ENCODE peak calls at places on chromosomes 5 and 9, in four cellular contexts. One of them, this sample, is unnamed.

GRCh38 chr5:39639618-39640078 is 214.9 kb upstream of the DAB2 start:
- DNase-seq in NAMALWA: no peak
- DNase-seq in BJ: no peak
- DNase-seq in GM23248: peak; percentile 31
- DNase-seq in this sample: no peak

GRCh38 chr5:81819556-81820314 is 68.8 kb upstream of the SSBP2 start:
- DNase-seq in BJ: no peak
- DNase-seq in GM23248: peak; percentile 23
- DNase-seq in NAMALWA: no peak
- DNase-seq in this sample: no peak

GRCh38 chr5:151202381-151203139 is 21.3 kb downstream of the CCDC69 start:
- DNase-seq in BJ: peak; percentile 35
- DNase-seq in NAMALWA: no peak
- DNase-seq in GM23248: peak; percentile 86
- DNase-seq in this sample: no peak

GRCh38 chr9:136538599-136539426 is 7.0 kb downstream of the NOTCH1 start:
- DNase-seq in BJ: no peak
- DNase-seq in GM23248: no peak
- DNase-seq in NAMALWA: no peak
- DNase-seq in this sample: peak; percentile 47

GRCh38 chr5:148769941-148770340 is 56.5 kb upstream of the ADRB2 start:
- DNase-seq in NAMALWA: no peak
- DNase-seq in GM23248: no peak
- DNase-seq in BJ: no peak
- DNase-seq in this sample: no peak

GRCh38 chr9:126533911-126534300 is 79.8 kb upstream of the LMX1B start:
- DNase-seq in BJ: no peak
- DNase-seq in NAMALWA: peak; percentile 37
- DNase-seq in GM23248: no peak
- DNase-seq in this sample: no peak

GRCh38 chr9:123360161-123361085 is 4.4 kb downstream of the CRB2 start:
- DNase-seq in GM23248: no peak
- DNase-seq in BJ: no peak
- DNase-seq in NAMALWA: peak; percentile 77
- DNase-seq in this sample: no peak

GRCh38 chr9:37010180-37010579 is 23.9 kb downstream of the PAX5 start:
- DNase-seq in GM23248: no peak
- DNase-seq in BJ: no peak
- DNase-seq in NAMALWA: no peak
- DNase-seq in this sample: no peak

GRCh38 chr5:132008163-132008473 is 3.3 kb downstream of the ACSL6 start:
- DNase-seq in BJ: no peak
- DNase-seq in NAMALWA: no peak
- DNase-seq in GM23248: no peak
- DNase-seq in this sample: no peak

GRCh38 chr9:114248274-114248673 is 74.6 kb upstream of the ORM1 start:
- DNase-seq in GM23248: no peak
- DNase-seq in BJ: no peak
- DNase-seq in NAMALWA: no peak
- DNase-seq in this sample: no peak

GRCh38 chr5:52867809-52868208 is 80.1 kb downstream of the ITGA1 start:
- DNase-seq in GM23248: peak; percentile 29
- DNase-seq in BJ: no peak
- DNase-seq in NAMALWA: no peak
- DNase-seq in this sample: no peak

GRCh38 chr5:2110137-2110933 is 227.6 kb upstream of the IRX4 start:
- DNase-seq in BJ: no peak
- DNase-seq in NAMALWA: peak; percentile 38
- DNase-seq in GM23248: no peak
- DNase-seq in this sample: no peak

GRCh38 chr9:71783120-71783523 is 14.8 kb upstream of the CEMIP2 start:
- DNase-seq in BJ: no peak
- DNase-seq in NAMALWA: peak; percentile 39
- DNase-seq in GM23248: no peak
- DNase-seq in this sample: no peak

This sample was measured in Kasumi-1.